ENCODE peak calls at places on chromosome 22, in six cellular contexts. N, Q, L, A, R and Y are unnamed samples.

GRCh38 chr22:47736166-47737034 is 974.0 kb downstream of the TBC1D22A start:
- DNase-seq in N (no peak), Q (no peak), L (peak; percentile 35), A (no peak), R (no peak), Y (no peak)

GRCh38 chr22:45779351-45779750 is 107.7 kb downstream of the ATXN10 start:
- DNase-seq in N (no peak), Q (no peak), L (no peak), A (no peak), R (no peak), Y (no peak)

GRCh38 chr22:20965104-20965887 is 1.8 kb upstream of the AIFM3 start:
- DNase-seq in N (no peak), Q (no peak), L (no peak), A (no peak), R (no peak), Y (no peak)

GRCh38 chr22:41922336-41922735 is 4.3 kb downstream of the TNFRSF13C start:
- DNase-seq in N (no peak), Q (no peak), L (no peak), A (no peak), R (no peak), Y (no peak)

GRCh38 chr22:44587004-44587793 is 89.2 kb upstream of the RTL6 start:
- DNase-seq in N (no peak), Q (no peak), L (peak; percentile 70), A (peak; percentile 10), R (no peak), Y (no peak)

GRCh38 chr22:23984430-23984829 is 4.5 kb downstream of the GSTT2 start:
- DNase-seq in N (no peak), Q (no peak), L (no peak), A (peak; percentile 11), R (no peak), Y (no peak)

GRCh38 chr22:43800970-43801369 is 11.1 kb downstream of the EFCAB6 start:
- DNase-seq in N (no peak), Q (no peak), L (no peak), A (no peak), R (no peak), Y (no peak)

GRCh38 chr22:24331468-24332440 is 61.1 kb downstream of the SPECC1L start:
- DNase-seq in N (no peak), Q (no peak), L (no peak), A (no peak), R (no peak), Y (no peak)

GRCh38 chr22:46336119-46337078 is 885 bp downstream of the TRMU start:
- DNase-seq in N (no peak), Q (no peak), L (peak; percentile 81), A (no peak), R (no peak), Y (no peak)

DNA sequence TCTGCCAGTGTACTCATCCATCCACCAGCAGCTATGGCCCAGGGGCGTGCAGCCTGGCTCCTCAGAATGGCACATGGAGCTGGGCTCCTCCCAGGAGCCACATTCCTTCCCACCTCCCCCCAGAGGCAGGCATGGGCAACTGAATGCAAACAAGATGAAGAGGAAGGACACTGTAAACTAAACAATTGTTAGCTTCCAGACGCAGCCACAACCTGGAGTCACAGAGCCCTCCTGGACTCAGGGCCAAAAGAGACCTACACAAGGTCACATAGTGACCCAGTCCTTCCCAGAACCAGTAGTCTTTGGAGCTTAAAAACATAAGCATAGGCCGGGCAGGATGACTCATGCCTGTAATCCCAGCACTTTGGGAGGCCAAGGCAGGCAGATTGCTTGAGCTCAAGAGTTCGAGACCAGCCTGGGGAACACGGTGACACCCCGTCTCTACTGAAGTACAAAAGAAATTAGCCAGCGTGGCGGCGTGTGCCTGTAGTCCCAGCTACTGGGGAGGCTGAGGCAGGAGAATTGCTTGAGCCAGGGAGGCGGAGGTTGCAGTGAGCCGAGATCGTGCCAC is 30.7 kb upstream of the CLDN5 start:
- DNase-seq in N (no peak), Q (no peak), L (no peak), A (peak; percentile 37), R (no peak), Y (no peak)
- TF ChIP-seq CTCF in N (no peak), Q (no peak), L (no peak), A (peak; percentile 24), R (no peak), Y (no peak)

DNA sequence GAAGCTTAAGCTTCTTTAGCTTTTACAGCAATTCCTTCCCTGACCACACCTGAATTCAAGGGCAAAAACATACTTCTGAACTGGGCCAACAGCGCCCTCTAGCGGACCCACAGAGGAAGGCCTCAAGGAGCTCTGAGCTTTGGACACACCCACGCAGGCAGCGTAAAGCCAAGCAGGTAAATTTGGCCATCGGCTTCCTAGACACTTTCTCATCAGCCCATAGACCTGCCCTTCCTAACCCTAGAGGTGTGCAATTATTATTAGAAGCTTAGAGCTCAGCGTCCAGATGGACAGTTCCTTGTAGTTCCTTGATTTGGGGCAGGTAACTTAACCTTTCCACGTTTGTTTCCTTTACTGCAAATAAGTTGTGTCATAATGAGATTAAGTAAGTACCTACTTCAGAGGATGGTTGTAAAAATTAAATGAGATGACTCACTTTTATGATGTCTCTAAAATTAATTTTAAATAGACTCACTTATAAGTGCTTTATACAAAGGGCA is 25.7 kb upstream of the HMGXB4 start:
- DNase-seq in N (peak; percentile 28), Q (peak; percentile 6), L (peak; percentile 78), A (peak; percentile 65), R (peak; percentile 42), Y (peak; percentile 13)
- TF ChIP-seq CTCF in N (peak; percentile 59), Q (peak; percentile 74), L (peak; percentile 81), A (peak; percentile 98), R (peak; percentile 86), Y (peak; percentile 91)

DNA sequence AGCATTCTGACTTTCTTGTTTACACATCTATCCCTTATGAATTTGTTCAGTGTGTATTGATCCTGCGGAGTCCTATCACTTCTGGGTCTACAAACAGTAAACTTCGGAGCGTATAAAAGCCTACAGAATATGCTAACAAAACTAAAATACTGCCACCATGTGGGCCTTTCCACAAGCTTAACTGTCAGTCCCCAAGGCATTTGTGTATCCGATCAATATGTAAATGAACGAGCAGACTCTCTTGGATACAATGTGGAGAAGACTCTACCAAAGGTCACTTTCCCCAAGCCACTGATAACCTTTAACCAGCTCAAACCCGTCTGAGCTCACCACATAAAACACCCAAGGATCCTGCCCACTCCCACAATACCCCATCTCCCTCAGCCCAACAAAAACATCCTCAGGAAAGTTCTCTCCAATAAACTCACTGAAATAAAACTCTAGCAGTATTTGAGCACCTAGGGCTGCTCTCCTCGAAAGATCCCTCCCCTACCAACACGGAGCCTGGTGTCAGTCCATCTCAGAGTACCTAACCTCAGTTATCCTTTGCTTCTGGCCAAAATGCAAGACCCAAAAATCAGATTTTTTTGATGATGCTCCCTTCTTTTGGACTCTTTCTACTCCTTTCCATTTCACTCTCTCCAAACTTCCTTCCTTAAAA is 17.8 kb downstream of the ADA2 start:
- DNase-seq in N (no peak), Q (no peak), L (peak; percentile 3), A (no peak), R (no peak), Y (no peak)
- TF ChIP-seq CTCF in N (no peak), Q (no peak), L (no peak), A (no peak), R (no peak), Y (peak; percentile 36)

DNA sequence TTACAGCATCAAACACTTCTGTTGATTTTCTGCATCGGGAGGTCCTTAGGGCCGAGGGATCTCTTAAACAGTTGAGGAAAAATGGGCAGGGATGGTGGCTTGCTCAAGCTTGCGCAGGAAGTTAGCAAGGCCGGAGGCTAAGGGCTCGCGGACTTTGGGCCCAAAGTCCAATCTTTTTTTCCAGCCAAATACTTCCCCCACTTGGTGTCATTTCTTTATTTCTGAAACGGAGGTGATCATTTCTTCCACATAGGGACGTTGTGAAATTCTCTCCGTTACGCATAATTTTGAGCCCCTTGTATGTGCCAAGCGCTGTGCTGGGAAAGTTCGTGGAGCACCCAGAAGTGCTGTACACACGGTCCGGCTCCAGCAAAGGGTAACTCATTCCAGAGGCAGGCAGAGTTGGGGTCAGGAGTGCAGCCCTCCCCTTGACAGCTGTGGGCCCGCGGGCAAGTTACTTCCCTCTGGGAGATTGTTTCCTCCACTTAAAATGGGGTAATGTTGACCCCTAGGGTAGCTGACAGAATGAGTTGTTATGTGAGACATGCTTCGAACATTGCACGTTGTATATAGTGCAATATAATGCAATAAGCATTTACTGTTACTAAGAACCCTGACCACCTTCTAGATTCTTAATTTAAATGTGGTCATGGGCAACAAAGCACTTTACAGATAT is 837 bp downstream of the MIEF1 start:
- DNase-seq in N (no peak), Q (no peak), L (peak; percentile 63), A (no peak), R (no peak), Y (no peak)
- TF ChIP-seq CTCF in N (no peak), Q (no peak), L (no peak), A (no peak), R (no peak), Y (no peak)

GRCh38 chr22:22060200-22061084 is 77.9 kb upstream of the TOP3B start:
- DNase-seq in N (peak; percentile 21), Q (peak; percentile 53), L (no peak), A (peak; percentile 6), R (no peak), Y (peak; percentile 29)

GRCh38 chr22:22062306-22062793 is 79.8 kb upstream of the TOP3B start:
- DNase-seq in N (no peak), Q (no peak), L (no peak), A (no peak), R (no peak), Y (no peak)

GRCh38 chr22:22059476-22060002 is 77.0 kb upstream of the TOP3B start:
- DNase-seq in N (no peak), Q (no peak), L (no peak), A (no peak), R (no peak), Y (no peak)

GRCh38 chr22:22058649-22059475 is 76.3 kb upstream of the TOP3B start:
- DNase-seq in N (no peak), Q (no peak), L (no peak), A (no peak), R (no peak), Y (no peak)

DNA sequence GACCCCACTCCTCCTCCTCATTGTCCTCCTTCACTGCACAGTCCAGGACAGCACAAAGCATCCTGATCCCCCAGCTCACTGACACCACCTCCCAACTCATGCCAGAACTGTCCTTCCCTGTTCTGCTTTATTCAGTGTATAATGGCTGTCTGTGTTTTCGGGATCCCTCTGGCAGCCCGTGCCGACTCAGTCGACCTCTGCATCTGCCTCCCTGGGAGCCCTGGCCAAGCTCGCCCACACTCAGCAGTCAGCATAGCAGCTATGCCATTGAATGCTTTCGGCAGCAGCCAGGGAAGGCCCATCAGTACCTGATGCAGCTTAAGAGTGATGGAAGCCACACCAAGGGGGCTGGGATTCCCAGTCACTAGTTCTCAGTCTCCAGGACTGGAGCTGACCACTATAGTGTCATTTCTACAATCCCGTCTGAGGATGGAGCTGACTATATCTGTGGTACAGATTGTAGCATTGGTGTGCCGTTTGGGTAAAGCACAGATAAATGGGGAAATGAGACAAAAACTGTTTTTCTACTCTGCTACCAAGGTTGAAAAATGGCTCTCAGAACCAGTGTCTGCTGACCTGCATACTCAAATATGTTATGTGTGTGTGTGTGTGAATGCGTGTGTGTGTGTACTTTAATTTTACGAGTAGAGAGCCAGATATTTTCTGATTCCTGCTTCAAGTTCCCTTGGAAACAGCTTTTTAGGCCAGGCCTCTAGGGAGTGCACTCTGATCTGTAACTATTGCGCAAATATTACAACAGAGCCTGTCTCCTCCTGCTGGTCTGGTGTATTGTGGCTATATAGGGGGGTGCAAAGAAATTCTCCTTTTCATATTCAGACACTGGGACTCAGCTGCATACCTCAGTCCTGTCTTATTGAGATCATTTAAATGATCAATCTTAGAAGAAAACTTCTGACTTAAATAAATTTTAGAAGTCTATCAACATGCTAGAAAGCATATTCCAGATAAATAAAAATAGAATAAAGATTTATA is 78.8 kb upstream of the TOP3B start:
- DNase-seq in N (peak; percentile 77), Q (peak; percentile 82), L (no peak), A (peak; percentile 12), R (no peak), Y (no peak)
- TF ChIP-seq CTCF in N (peak; percentile 58), Q (peak; percentile 10), L (no peak), A (peak; percentile 14), R (no peak), Y (no peak)

GRCh38 chr22:30555282-30556210 is 9.0 kb upstream of the SEC14L6 start:
- DNase-seq in N (no peak), Q (no peak), L (no peak), A (no peak), R (no peak), Y (no peak)
- TF ChIP-seq CTCF in N (no peak), Q (no peak), L (no peak), A (no peak), R (no peak), Y (no peak)